ENCODE peak calls at places on chromosome 6, in nine cellular contexts. E is endothelial cell, N is fibroblast of mammary gland, O is Calu3, C is brain microvascular endothelial cell, K is progenitor cell of endocrine pancreas, M is psoas muscle, S is right atrium auricular region, V is left lung. D is an unnamed sample.

GRCh38 chr6:21355638-21356037 is 237.9 kb upstream of the SOX4 start:
- DNase-seq in E (no peak), N (no peak), O (no peak), C (no peak), K (no peak), M (no peak), S (no peak), V (no peak), D (no peak)

GRCh38 chr6:106442351-106442750 is 81.8 kb downstream of the CRYBG1 start:
- DNase-seq in E (no peak), N (no peak), O (no peak), C (no peak), K (no peak), M (no peak), S (no peak), V (no peak), D (no peak)

GRCh38 chr6:32664827-32665362 is 1.6 kb downstream of the HLA-DQB1 start:
- DNase-seq in E (peak), N (no peak), O (peak), C (no peak), K (no peak), M (peak), S (peak), V (peak), D (no peak)

GRCh38 chr6:168007592-168008338 is 10.3 kb downstream of the KIF25 start:
- DNase-seq in E (no peak), N (peak), O (peak), C (peak), K (no peak), M (no peak), S (no peak), V (no peak), D (no peak)

GRCh38 chr6:37862992-37863391 is 43.5 kb downstream of the ZFAND3 start:
- DNase-seq in E (no peak), N (peak), O (no peak), C (no peak), K (no peak), M (no peak), S (no peak), V (no peak), D (no peak)

GRCh38 chr6:39053854-39054576 is 5.4 kb downstream of the GLP1R start:
- DNase-seq in E (no peak), N (no peak), O (no peak), C (no peak), K (no peak), M (no peak), S (no peak), V (no peak), D (no peak)

GRCh38 chr6:12280458-12280857 is 9.7 kb upstream of the EDN1 start:
- DNase-seq in E (no peak), N (peak), O (no peak), C (peak), K (no peak), M (peak), S (no peak), V (no peak), D (no peak)

GRCh38 chr6:87282743-87283142 is 39.6 kb upstream of the SMIM8 start:
- DNase-seq in E (no peak), N (no peak), O (no peak), C (no peak), K (no peak), M (no peak), S (no peak), V (no peak), D (no peak)

GRCh38 chr6:154852700-154853099 is 119.5 kb downstream of the SCAF8 start:
- DNase-seq in E (no peak), N (no peak), O (no peak), C (no peak), K (no peak), M (no peak), S (no peak), V (no peak), D (no peak)

GRCh38 chr6:128339635-128340436 is 180.6 kb downstream of the PTPRK start:
- DNase-seq in E (no peak), N (no peak), O (no peak), C (no peak), K (no peak), M (no peak), S (no peak), V (no peak), D (no peak)

GRCh38 chr6:167717455-167717854 is 109.3 kb upstream of the AFDN start:
- DNase-seq in E (no peak), N (no peak), O (no peak), C (no peak), K (no peak), M (no peak), S (no peak), V (no peak), D (no peak)

GRCh38 chr6:134060491-134061106 is 8.2 kb upstream of the SLC2A12 start:
- DNase-seq in E (no peak), N (peak), O (no peak), C (peak), K (no peak), M (no peak), S (no peak), V (no peak), D (no peak)

GRCh38 chr6:158095031-158095430 is 73.0 kb downstream of the SERAC1 start:
- DNase-seq in E (no peak), N (peak), O (no peak), C (no peak), K (no peak), M (no peak), S (no peak), V (no peak), D (no peak)

GRCh38 chr6:169990095-169991030 is 238.9 kb downstream of the ERMARD start:
- DNase-seq in E (no peak), N (no peak), O (no peak), C (no peak), K (no peak), M (no peak), S (peak), V (no peak), D (no peak)
- TF ChIP-seq CTCF in E (no peak), N (no peak), O (no peak), C (no peak), K (no peak), M (no peak), S (peak), V (no peak), D (no peak)

GRCh38 chr6:53294095-53294494 is 54.7 kb downstream of the ELOVL5 start:
- DNase-seq in E (peak), N (no peak), O (peak), C (no peak), K (peak), M (no peak), S (no peak), V (no peak), D (no peak)
- TF ChIP-seq CTCF in E (peak), N (peak), O (peak), C (peak), K (peak), M (peak), S (peak), V (peak), D (no peak)

DNA sequence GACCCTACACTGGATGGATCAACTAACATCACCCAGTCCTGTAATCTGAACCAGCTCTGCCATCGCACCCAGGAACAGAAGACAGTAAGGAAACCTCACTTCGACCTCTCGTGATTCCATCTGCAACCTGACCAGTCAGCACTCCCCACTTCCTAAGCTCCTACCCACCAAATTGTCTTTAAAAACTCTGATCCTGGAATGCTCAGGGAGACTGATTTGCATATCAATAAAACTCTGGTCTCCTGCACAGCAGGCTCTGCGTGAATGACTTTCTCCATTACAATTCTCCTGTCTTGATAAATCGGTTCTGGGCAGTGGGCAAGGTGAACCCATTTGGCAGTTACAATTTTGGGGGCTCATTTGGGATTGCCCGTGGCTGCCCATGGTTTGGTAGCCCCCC is 18.3 kb upstream of the AGPAT4 start:
- DNase-seq in E (no peak), N (no peak), O (no peak), C (no peak), K (no peak), M (no peak), S (no peak), V (no peak), D (no peak)
- TF ChIP-seq CTCF in E (no peak), N (no peak), O (no peak), C (no peak), K (no peak), M (no peak), S (no peak), V (no peak), D (no peak)

GRCh38 chr6:43993881-43994523 is 133.2 kb downstream of the MRPL14 start:
- DNase-seq in E (no peak), N (no peak), O (peak), C (no peak), K (no peak), M (peak), S (no peak), V (no peak), D (peak)

GRCh38 chr6:43995137-43995536 is 132.1 kb downstream of the MRPL14 start:
- DNase-seq in E (no peak), N (no peak), O (no peak), C (no peak), K (no peak), M (no peak), S (no peak), V (no peak), D (peak)

GRCh38 chr6:43997342-43997677 is 129.9 kb downstream of the MRPL14 start:
- DNase-seq in E (no peak), N (no peak), O (no peak), C (no peak), K (no peak), M (no peak), S (no peak), V (no peak), D (peak)

GRCh38 chr6:43999628-44000027 is 127.6 kb downstream of the MRPL14 start:
- DNase-seq in E (no peak), N (no peak), O (no peak), C (no peak), K (no peak), M (no peak), S (no peak), V (no peak), D (no peak)

GRCh38 chr6:43996614-43997341 is 130.5 kb downstream of the MRPL14 start:
- DNase-seq in E (no peak), N (no peak), O (no peak), C (no peak), K (no peak), M (no peak), S (no peak), V (no peak), D (peak)
- TF ChIP-seq CTCF in E (no peak), N (no peak), O (no peak), C (peak), K (no peak), M (no peak), S (no peak), V (no peak), D (no peak)

DNA sequence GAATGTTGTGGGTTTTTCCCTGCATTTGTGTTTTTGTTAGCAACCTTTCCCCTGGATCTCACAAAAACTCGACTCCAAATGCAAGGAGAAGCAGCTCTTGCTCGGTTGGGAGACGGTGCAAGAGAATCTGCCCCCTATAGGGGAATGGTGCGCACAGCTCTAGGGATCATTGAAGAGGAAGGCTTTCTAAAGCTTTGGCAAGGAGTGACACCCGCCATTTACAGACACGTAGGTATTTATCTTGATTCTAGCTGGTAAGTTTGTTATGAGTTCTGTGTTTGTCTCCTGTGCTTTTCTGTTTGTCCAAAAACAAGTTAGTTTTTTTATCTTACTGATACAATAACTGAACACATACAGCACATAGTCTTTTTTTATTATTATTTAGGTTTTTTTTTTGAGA is 3.0 kb downstream of the SLC25A27 start:
- DNase-seq in E (peak), N (no peak), O (peak), C (no peak), K (peak), M (no peak), S (no peak), V (no peak), D (no peak)
- TF ChIP-seq CTCF in E (peak), N (peak), O (peak), C (peak), K (peak), M (peak), S (no peak), V (no peak), D (no peak)